ENCODE peak calls at places on chromosome 18, in eight cellular contexts. S, W, Z, T, B, V, X and L are unnamed samples.

GRCh38 chr18:54950221-54950620 is 9.0 kb downstream of the CCDC68 start:
- DNase-seq in S (no peak), W (no peak), Z (no peak), T (no peak), B (no peak), V (no peak), X (no peak), L (no peak)

GRCh38 chr18:21004721-21005120 is 106.9 kb downstream of the ROCK1 start:
- DNase-seq in S (no peak), W (no peak), Z (peak), T (peak), B (no peak), V (no peak), X (no peak), L (no peak)

GRCh38 chr18:43719264-43719795 is 442.0 kb upstream of the SYT4 start:
- DNase-seq in S (no peak), W (no peak), Z (no peak), T (no peak), B (no peak), V (no peak), X (no peak), L (no peak)

GRCh38 chr18:46659484-46659883 is 2.5 kb upstream of the LOXHD1 start:
- DNase-seq in S (no peak), W (no peak), Z (no peak), T (no peak), B (no peak), V (no peak), X (no peak), L (no peak)

GRCh38 chr18:69002233-69002632 is 204.4 kb downstream of the CCDC102B start:
- DNase-seq in S (no peak), W (no peak), Z (no peak), T (peak), B (no peak), V (no peak), X (peak), L (no peak)

GRCh38 chr18:55262021-55262560 is 302.8 kb upstream of the CCDC68 start:
- DNase-seq in S (no peak), W (no peak), Z (no peak), T (no peak), B (no peak), V (no peak), X (no peak), L (no peak)

GRCh38 chr18:22429564-22429963 is 11.8 kb upstream of the CTAGE1 start:
- DNase-seq in S (no peak), W (no peak), Z (no peak), T (no peak), B (no peak), V (no peak), X (no peak), L (no peak)

GRCh38 chr18:62450175-62450545 is 72.7 kb upstream of the ZCCHC2 start:
- DNase-seq in S (no peak), W (no peak), Z (no peak), T (no peak), B (no peak), V (no peak), X (no peak), L (no peak)

GRCh38 chr18:55830490-55830889 is 242.5 kb upstream of the TCF4 start:
- DNase-seq in S (no peak), W (no peak), Z (no peak), T (peak), B (no peak), V (no peak), X (no peak), L (no peak)

GRCh38 chr18:59456657-59457056 is 97.6 kb upstream of the LMAN1 start:
- DNase-seq in S (no peak), W (no peak), Z (no peak), T (no peak), B (no peak), V (no peak), X (no peak), L (no peak)

GRCh38 chr18:55100817-55101457 is 141.7 kb upstream of the CCDC68 start:
- DNase-seq in S (no peak), W (no peak), Z (peak), T (peak), B (no peak), V (no peak), X (no peak), L (no peak)

GRCh38 chr18:3823073-3823472 is 373.1 kb downstream of the TGIF1 start:
- DNase-seq in S (no peak), W (no peak), Z (no peak), T (no peak), B (no peak), V (no peak), X (no peak), L (no peak)

GRCh38 chr18:66676699-66677098 is 72.8 kb upstream of the CDH19 start:
- DNase-seq in S (no peak), W (no peak), Z (no peak), T (no peak), B (no peak), V (no peak), X (no peak), L (no peak)

GRCh38 chr18:49510393-49511115 is 23.5 kb upstream of the C18orf32 start:
- DNase-seq in S (peak), W (peak), Z (peak), T (peak), B (peak), V (no peak), X (peak), L (no peak)

GRCh38 chr18:44793186-44793585 is 112.5 kb downstream of the SETBP1 start:
- DNase-seq in S (no peak), W (no peak), Z (no peak), T (no peak), B (no peak), V (no peak), X (no peak), L (no peak)

GRCh38 chr18:5097116-5097703 is 99.8 kb downstream of the AKAIN1 start:
- DNase-seq in S (no peak), W (no peak), Z (no peak), T (no peak), B (no peak), V (no peak), X (no peak), L (no peak)

GRCh38 chr18:75405341-75405740 is 22.2 kb downstream of the SMIM21 start:
- DNase-seq in S (no peak), W (no peak), Z (peak), T (peak), B (no peak), V (no peak), X (no peak), L (no peak)

GRCh38 chr18:63702660-63703059 is at the start of gene SERPINB11:
- DNase-seq in S (no peak), W (no peak), Z (no peak), T (no peak), B (no peak), V (no peak), X (no peak), L (no peak)

GRCh38 chr18:48543228-48543627 is 4.4 kb downstream of the CTIF start:
- DNase-seq in S (no peak), W (no peak), Z (no peak), T (no peak), B (no peak), V (no peak), X (peak), L (no peak)

GRCh38 chr18:55136864-55137263 is 177.6 kb upstream of the CCDC68 start:
- DNase-seq in S (no peak), W (no peak), Z (peak), T (no peak), B (no peak), V (no peak), X (no peak), L (no peak)

GRCh38 chr18:35076556-35076955 is 35.3 kb downstream of the MAPRE2 start:
- DNase-seq in S (no peak), W (no peak), Z (peak), T (peak), B (no peak), V (no peak), X (no peak), L (no peak)

GRCh38 chr18:48767090-48767670 is 183.6 kb downstream of the SMAD7 start:
- DNase-seq in S (no peak), W (no peak), Z (no peak), T (peak), B (no peak), V (no peak), X (no peak), L (no peak)

GRCh38 chr18:46917808-46918600 is 602 bp downstream of the KATNAL2 start:
- DNase-seq in S (peak), W (peak), Z (peak), T (peak), B (peak), V (peak), X (peak), L (peak)

GRCh38 chr18:47260138-47260923 is 8.9 kb upstream of the SKOR2 start:
- DNase-seq in S (no peak), W (no peak), Z (peak), T (peak), B (no peak), V (peak), X (peak), L (no peak)

GRCh38 chr18:46732801-46733200 is 24.1 kb downstream of the ST8SIA5 start:
- DNase-seq in S (no peak), W (no peak), Z (no peak), T (no peak), B (no peak), V (no peak), X (no peak), L (no peak)

GRCh38 chr18:68244786-68245185 is 470.1 kb downstream of the TMX3 start:
- DNase-seq in S (no peak), W (no peak), Z (peak), T (peak), B (no peak), V (no peak), X (no peak), L (no peak)

GRCh38 chr18:13528739-13529392 is 197.5 kb downstream of the FAM210A start:
- DNase-seq in S (no peak), W (no peak), Z (no peak), T (no peak), B (no peak), V (no peak), X (no peak), L (no peak)

GRCh38 chr18:13530215-13530878 is 196.0 kb downstream of the FAM210A start:
- DNase-seq in S (no peak), W (no peak), Z (no peak), T (no peak), B (no peak), V (no peak), X (no peak), L (no peak)

GRCh38 chr18:13532406-13533075 is 193.8 kb downstream of the FAM210A start:
- DNase-seq in S (no peak), W (no peak), Z (no peak), T (no peak), B (no peak), V (no peak), X (no peak), L (no peak)

GRCh38 chr18:13531681-13532325 is 194.6 kb downstream of the FAM210A start:
- DNase-seq in S (no peak), W (no peak), Z (no peak), T (no peak), B (no peak), V (no peak), X (no peak), L (no peak)

DNA sequence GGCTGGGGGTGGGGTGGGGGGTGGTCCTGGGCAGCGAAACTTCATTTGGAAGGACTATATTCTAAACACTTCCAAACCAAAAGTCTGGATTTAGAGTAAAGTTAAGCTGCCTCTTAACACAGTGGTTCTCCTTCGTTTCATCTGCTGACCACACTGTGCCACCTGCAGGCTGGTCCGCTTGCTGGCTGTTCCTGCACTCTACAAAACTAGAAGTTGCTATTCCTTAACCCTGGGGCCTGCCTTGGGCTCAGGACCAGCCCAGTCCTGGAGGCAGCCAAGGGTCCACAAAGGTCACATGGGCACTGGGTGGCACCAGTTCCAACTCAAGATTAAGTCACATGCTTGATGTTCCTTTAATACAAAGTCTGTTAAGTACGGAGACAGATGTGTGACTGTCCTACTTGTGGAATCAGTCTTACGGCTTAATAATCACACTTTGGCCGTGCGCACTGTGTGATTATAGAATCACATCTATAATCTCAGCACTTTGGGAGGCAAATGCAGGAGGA is 195.4 kb downstream of the FAM210A start:
- DNase-seq in S (no peak), W (no peak), Z (peak), T (peak), B (peak), V (peak), X (peak), L (peak)
- TF ChIP-seq CTCF in S (no peak), W (no peak), Z (peak), T (peak), B (peak), V (peak), X (peak), L (peak)

GRCh38 chr18:2569338-2570207 is 1.7 kb downstream of the METTL4 start:
- DNase-seq in S (no peak), W (no peak), Z (no peak), T (no peak), B (no peak), V (no peak), X (no peak), L (no peak)
- H3K4me3 ChIP-seq in S (no peak), W (peak), Z (peak), T (peak), B (peak), V (peak), X (peak), L (peak)

GRCh38 chr18:29434650-29435049 is 1257.7 kb upstream of the CDH2 start:
- DNase-seq in S (no peak), W (no peak), Z (no peak), T (peak), B (no peak), V (no peak), X (no peak), L (no peak)

GRCh38 chr18:29439398-29439797 is 1262.5 kb upstream of the CDH2 start:
- DNase-seq in S (no peak), W (no peak), Z (no peak), T (no peak), B (no peak), V (no peak), X (peak), L (no peak)

GRCh38 chr18:29436459-29436858 is 1259.5 kb upstream of the CDH2 start:
- DNase-seq in S (no peak), W (no peak), Z (no peak), T (no peak), B (no peak), V (no peak), X (no peak), L (no peak)
- TF ChIP-seq CTCF in S (no peak), W (no peak), Z (peak), T (no peak), B (no peak), V (no peak), X (peak), L (no peak)

GRCh38 chr18:23452728-23453656 is at the start of gene RIOK3:
- DNase-seq in S (peak), W (peak), Z (peak), T (peak), B (peak), V (peak), X (peak), L (peak)

GRCh38 chr18:23453657-23454011 is 547 bp downstream of the RIOK3 start:
- DNase-seq in S (no peak), W (no peak), Z (peak), T (peak), B (no peak), V (no peak), X (no peak), L (no peak)

GRCh38 chr18:23451491-23451890 is 1.6 kb upstream of the RIOK3 start:
- DNase-seq in S (no peak), W (no peak), Z (no peak), T (no peak), B (no peak), V (no peak), X (no peak), L (no peak)

GRCh38 chr18:23451011-23451410 is 2.1 kb upstream of the RIOK3 start:
- DNase-seq in S (no peak), W (no peak), Z (no peak), T (no peak), B (no peak), V (no peak), X (no peak), L (no peak)

DNA sequence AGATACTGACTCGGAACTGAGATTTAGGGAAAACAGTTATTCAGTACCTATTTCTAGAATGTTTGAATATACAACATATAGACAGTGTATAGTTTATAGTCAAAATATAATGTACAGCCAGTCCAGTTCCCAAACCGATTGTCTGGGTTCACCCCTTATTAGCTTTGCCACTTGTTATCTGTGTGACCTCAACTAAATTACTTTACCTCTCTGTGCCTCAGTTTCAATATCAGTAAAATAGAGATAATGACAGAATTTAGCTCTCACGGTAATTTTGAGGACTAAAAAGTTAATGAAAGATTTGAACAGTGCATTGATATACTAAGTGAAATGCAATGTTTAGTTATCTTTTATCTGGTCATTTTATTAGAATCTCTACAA is 750 bp upstream of the RIOK3 start:
- DNase-seq in S (no peak), W (no peak), Z (no peak), T (no peak), B (no peak), V (no peak), X (no peak), L (no peak)
- H3K4me3 ChIP-seq in S (peak), W (peak), Z (peak), T (peak), B (peak), V (peak), X (peak), L (peak)

GRCh38 chr18:37544196-37544595 is 21.4 kb downstream of the CELF4 start:
- DNase-seq in S (no peak), W (no peak), Z (no peak), T (no peak), B (no peak), V (no peak), X (peak), L (no peak)
- TF ChIP-seq CTCF in S (no peak), W (no peak), Z (no peak), T (no peak), B (no peak), V (no peak), X (no peak), L (no peak)

GRCh38 chr18:41752826-41753225 is 202.2 kb upstream of the PIK3C3 start:
- DNase-seq in S (no peak), W (no peak), Z (no peak), T (no peak), B (no peak), V (no peak), X (no peak), L (no peak)
- H3K4me3 ChIP-seq in S (no peak), W (no peak), Z (no peak), T (no peak), B (no peak), V (no peak), X (no peak), L (no peak)

DNA sequence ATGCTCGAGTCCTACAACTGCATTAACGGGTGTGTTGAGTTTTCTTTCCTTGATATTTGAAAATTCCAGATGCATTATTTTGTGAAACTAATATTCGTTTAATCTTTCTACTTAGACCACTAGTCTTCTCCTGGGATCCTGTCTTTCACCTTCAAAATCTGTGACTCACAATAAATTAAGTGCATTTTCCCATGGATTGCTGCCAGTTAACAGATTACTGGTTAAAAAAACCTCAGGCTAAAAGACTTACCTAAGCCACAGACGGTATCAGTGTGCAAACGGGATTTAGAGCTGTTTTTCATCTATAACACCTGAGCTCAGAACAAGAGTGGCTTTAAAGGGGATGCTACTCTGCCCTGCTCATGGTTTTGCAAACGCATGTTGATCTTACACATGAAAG is 10.2 kb downstream of the FECH start:
- DNase-seq in S (no peak), W (no peak), Z (no peak), T (no peak), B (no peak), V (no peak), X (no peak), L (no peak)
- TF ChIP-seq CTCF in S (no peak), W (no peak), Z (no peak), T (no peak), B (no peak), V (no peak), X (no peak), L (no peak)